ENCODE peak calls at places on chromosomes 12 and 14, in five cellular contexts. L is HFFc6, Y is brain microvascular endothelial cell, S is right lobe of liver, R is PC-9. O is an unnamed sample.

GRCh38 chr14:99510556-99511139 is 29.4 kb downstream of the CCNK start:
- DNase-seq in L (no peak), S (no peak), Y (no peak), R (no peak), O (no peak)

GRCh38 chr12:120115692-120116442 is 686 bp downstream of the RAB35 start:
- DNase-seq in Y (no peak), S (no peak), R (no peak), L (peak), O (no peak)

GRCh38 chr12:6934110-6934509 is 6.4 kb downstream of the ATN1 start:
- DNase-seq in Y (no peak), S (no peak), L (peak), R (no peak), O (no peak)

GRCh38 chr12:120367924-120368788 is 808 bp downstream of the MSI1 start:
- DNase-seq in S (no peak), R (no peak), L (no peak), Y (no peak), O (no peak)

GRCh38 chr14:80434574-80435321 is 223.4 kb upstream of the DIO2 start:
- DNase-seq in S (peak), R (peak), Y (no peak), L (no peak), O (no peak)

GRCh38 chr14:68667313-68667791 is 125.5 kb downstream of the ZFP36L1 start:
- DNase-seq in R (no peak), L (no peak), Y (no peak), S (no peak), O (no peak)

GRCh38 chr12:29519585-29520182 is 22.2 kb upstream of the OVCH1 start:
- DNase-seq in S (no peak), R (peak), Y (peak), L (peak), O (peak)

GRCh38 chr12:26936559-26937442 is 980 bp downstream of the INTS13 start:
- DNase-seq in S (no peak), L (no peak), R (no peak), Y (no peak), O (no peak)

GRCh38 chr12:48106574-48107251 is 834 bp upstream of the SENP1 start:
- DNase-seq in L (no peak), Y (no peak), S (no peak), R (no peak), O (no peak)

GRCh38 chr12:123105427-123105826 is 45.5 kb downstream of the PITPNM2 start:
- DNase-seq in S (no peak), L (no peak), R (peak), Y (no peak), O (no peak)

GRCh38 chr12:124870515-124870914 is 6.9 kb upstream of the SCARB1 start:
- DNase-seq in S (no peak), R (no peak), Y (no peak), L (no peak), O (no peak)

GRCh38 chr12:14272954-14273910 is 92.2 kb upstream of the ATF7IP start:
- DNase-seq in S (no peak), Y (no peak), R (no peak), L (no peak), O (no peak)

GRCh38 chr14:74574706-74575105 is 37.3 kb downstream of the LTBP2 start:
- DNase-seq in R (no peak), L (no peak), S (no peak), Y (no peak), O (no peak)

GRCh38 chr12:5648692-5649338 is 216.9 kb downstream of the NTF3 start:
- DNase-seq in R (no peak), S (no peak), L (peak), Y (peak), O (no peak)

GRCh38 chr14:73472182-73473114 is 14.1 kb upstream of the NUMB start:
- DNase-seq in L (peak), S (no peak), Y (no peak), R (no peak), O (no peak)

GRCh38 chr14:105055736-105056302 is 9.4 kb downstream of the GPR132 start:
- DNase-seq in S (no peak), R (no peak), L (no peak), Y (no peak), O (no peak)

GRCh38 chr12:5114436-5114835 is 70.8 kb downstream of the KCNA5 start:
- DNase-seq in R (no peak), S (no peak), Y (no peak), L (no peak), O (no peak)

GRCh38 chr14:66140213-66140918 is 345.8 kb upstream of the CCDC196 start:
- DNase-seq in Y (no peak), L (no peak), S (no peak), R (no peak), O (no peak)

DNA sequence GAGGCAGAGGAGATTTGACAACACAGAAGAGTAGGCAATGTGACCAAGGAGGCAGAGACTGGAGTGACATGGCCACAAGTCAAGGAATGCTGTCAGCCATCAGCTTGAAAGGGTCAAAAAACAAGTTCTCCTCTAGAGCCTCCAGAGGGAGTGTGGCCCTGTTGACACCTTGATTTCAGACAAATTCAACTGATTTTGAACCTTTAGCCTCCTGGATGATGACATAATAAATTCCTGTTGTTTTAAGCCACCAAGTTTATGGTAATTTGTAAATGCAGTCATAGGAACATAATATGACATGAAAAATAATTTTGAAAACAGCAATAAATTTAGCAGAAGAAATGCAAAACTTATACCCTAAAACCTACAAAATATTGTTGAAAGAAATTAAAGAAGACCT is 8.5 kb upstream of the NGDN start:
- DNase-seq in R (no peak), S (no peak), Y (no peak), L (no peak), O (no peak)
- TF ChIP-seq CTCF in R (no peak), S (no peak), Y (no peak), L (no peak), O (no peak)

DNA sequence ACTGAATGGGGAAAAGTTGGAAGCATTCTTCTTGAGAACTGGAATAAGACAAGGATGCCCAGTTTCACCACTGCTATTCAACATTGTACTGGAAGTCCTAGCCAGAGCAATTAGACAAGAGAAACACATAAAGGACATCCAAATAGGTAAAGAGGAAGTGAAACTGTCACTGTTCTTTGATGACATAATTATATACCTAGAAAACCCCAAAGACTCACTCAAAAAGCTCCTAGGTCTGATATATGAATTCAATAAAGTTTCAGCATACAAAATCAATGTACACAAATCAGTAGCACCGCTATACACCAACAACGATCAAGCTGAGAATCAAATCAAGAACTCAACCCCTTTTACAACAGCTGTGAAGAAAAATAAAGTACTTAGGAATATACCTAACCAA is 157.3 kb upstream of the DDHD1 start:
- DNase-seq in Y (no peak), S (no peak), L (no peak), R (no peak), O (no peak)
- TF ChIP-seq CTCF in Y (no peak), S (no peak), L (no peak), R (no peak), O (no peak)

GRCh38 chr12:55927588-55928502 is at the start of gene PYM1:
- DNase-seq in R (peak), L (peak), S (peak), Y (peak), O (no peak)
- TF ChIP-seq CTCF in R (no peak), L (no peak), S (no peak), Y (no peak), O (no peak)

GRCh38 chr14:91417983-91418386 is 365 bp upstream of the CCDC88C start:
- DNase-seq in R (peak), S (peak), Y (no peak), L (no peak), O (no peak)

GRCh38 chr14:91418387-91419043 is 895 bp upstream of the CCDC88C start:
- DNase-seq in Y (peak), R (peak), S (peak), L (peak), O (no peak)

GRCh38 chr14:91419451-91419850 is 1.8 kb upstream of the CCDC88C start:
- DNase-seq in Y (no peak), R (no peak), S (no peak), L (no peak), O (no peak)

GRCh38 chr14:91417134-91417982 is at the start of gene CCDC88C:
- DNase-seq in R (peak), S (peak), L (no peak), Y (no peak), O (no peak)

GRCh38 chr14:91419044-91419397 is 1.4 kb upstream of the CCDC88C start:
- DNase-seq in Y (no peak), L (no peak), R (no peak), S (no peak), O (no peak)
- TF ChIP-seq CTCF in Y (no peak), L (peak), R (peak), S (no peak), O (no peak)